ENCODE peak calls at places on chromosomes 1 and 21, in five cellular contexts. Y, R, N, Q and A are unnamed samples. For H3K4me1, the result is how much of the 10 kb centered on the place peaks cover.

GRCh38 chr1:76826072-76826827 is 41.0 kb upstream of the ST6GALNAC5 start:
- ATAC-seq in Y (no peak), R (no peak), N (no peak), Q (no peak), A (no peak)

GRCh38 chr1:1183221-1183747 is 9.6 kb downstream of the TTLL10 start:
- ATAC-seq in Y (no peak), R (no peak), N (no peak), Q (no peak), A (no peak)

GRCh38 chr1:169588112-169588511 is 1.8 kb upstream of the F5 start:
- ATAC-seq in Y (no peak), R (no peak), N (no peak), Q (peak), A (no peak)

GRCh38 chr1:117607471-117607870 is 1.6 kb downstream of the TENT5C start:
- ATAC-seq in Y (no peak), R (no peak), N (no peak), Q (no peak), A (no peak)

GRCh38 chr1:221869759-221870158 is 127.9 kb upstream of the DUSP10 start:
- ATAC-seq in Y (no peak), R (no peak), N (no peak), Q (no peak), A (no peak)

GRCh38 chr1:81549588-81550127 is 251.1 kb upstream of the ADGRL2 start:
- ATAC-seq in Y (no peak), R (peak), N (peak), Q (peak), A (no peak)

GRCh38 chr1:6727535-6727934 is 25.9 kb upstream of the DNAJC11 start:
- ATAC-seq in Y (peak), R (peak), N (peak), Q (peak), A (peak)

GRCh38 chr1:51506537-51506936 is 12.5 kb downstream of the EPS15 start:
- ATAC-seq in Y (peak), R (peak), N (peak), Q (no peak), A (peak)

GRCh38 chr21:22421416-22422190 is 1423.4 kb downstream of the NCAM2 start:
- ATAC-seq in Y (no peak), R (no peak), N (no peak), Q (no peak), A (no peak)

GRCh38 chr1:26289158-26290059 is 9.5 kb downstream of the SH3BGRL3 start:
- ATAC-seq in Y (no peak), R (peak), N (peak), Q (no peak), A (no peak)

GRCh38 chr1:178774263-178774662 is 49.2 kb downstream of the RALGPS2 start:
- ATAC-seq in Y (no peak), R (no peak), N (no peak), Q (no peak), A (no peak)

GRCh38 chr1:26529405-26529654 is 231 bp upstream of the RPS6KA1 start:
- ATAC-seq in Y (peak), R (no peak), N (no peak), Q (no peak), A (peak)

GRCh38 chr1:39926343-39926769 is 24.6 kb upstream of the MYCL start:
- ATAC-seq in Y (peak), R (peak), N (peak), Q (peak), A (no peak)

GRCh38 chr1:192147626-192148025 is 10.6 kb upstream of the RGS18 start:
- ATAC-seq in Y (no peak), R (no peak), N (no peak), Q (no peak), A (no peak)

GRCh38 chr1:192709544-192709943 is 73.6 kb downstream of the RGS13 start:
- ATAC-seq in Y (no peak), R (no peak), N (no peak), Q (peak), A (no peak)

GRCh38 chr1:89615676-89616598 is 17.0 kb upstream of the LRRC8C start:
- ATAC-seq in Y (no peak), R (peak), N (peak), Q (peak), A (no peak)

GRCh38 chr21:41766051-41766882 is 585 bp downstream of the RIPK4 start:
- ATAC-seq in Y (peak), R (no peak), N (no peak), Q (peak), A (no peak)

GRCh38 chr1:14392887-14393365 is 205.6 kb upstream of the KAZN start:
- ATAC-seq in Y (no peak), R (no peak), N (no peak), Q (no peak), A (no peak)

GRCh38 chr1:21027805-21028204 is 148.9 kb downstream of the EIF4G3 start:
- ATAC-seq in Y (no peak), R (no peak), N (peak), Q (no peak), A (no peak)

GRCh38 chr1:62040450-62040849 is 154.2 kb upstream of the L1TD1 start:
- ATAC-seq in Y (no peak), R (no peak), N (no peak), Q (peak), A (no peak)

GRCh38 chr1:38046884-38047602 is 450 bp upstream of the POU3F1 start:
- ATAC-seq in Y (peak), R (peak), N (peak), Q (peak), A (peak)

GRCh38 chr1:154220071-154220969 is at the start of gene UBAP2L:
- ATAC-seq in Y (peak), R (peak), N (peak), Q (peak), A (peak)

GRCh38 chr1:100606438-100606837 is 68.5 kb downstream of the GPR88 start:
- ATAC-seq in Y (peak), R (peak), N (peak), Q (peak), A (no peak)

GRCh38 chr1:47587891-47588582 is 150.2 kb downstream of the FOXD2 start:
- ATAC-seq in Y (no peak), R (peak), N (no peak), Q (no peak), A (no peak)

GRCh38 chr1:181798191-181798926 is 263.2 kb downstream of the ZNF648 start:
- ATAC-seq in Y (no peak), R (no peak), N (no peak), Q (no peak), A (no peak)

GRCh38 chr1:49364676-49365075 is 588.0 kb upstream of the BEND5 start:
- ATAC-seq in Y (no peak), R (no peak), N (no peak), Q (no peak), A (no peak)

GRCh38 chr1:100279358-100279923 is 13.4 kb downstream of the RTCA start:
- ATAC-seq in Y (no peak), R (peak), N (no peak), Q (no peak), A (no peak)

GRCh38 chr1:226373376-226373775 is 34.5 kb downstream of the PARP1 start:
- ATAC-seq in Y (no peak), R (no peak), N (no peak), Q (no peak), A (no peak)

GRCh38 chr1:234926574-234927311 is 201.9 kb downstream of the TOMM20 start:
- ATAC-seq in Y (no peak), R (peak), N (peak), Q (no peak), A (no peak)

GRCh38 chr1:162674018-162674608 is 41.8 kb downstream of the DDR2 start:
- ATAC-seq in Y (no peak), R (no peak), N (no peak), Q (no peak), A (no peak)

GRCh38 chr1:112904831-112905227 is 51.2 kb downstream of the SLC16A1 start:
- ATAC-seq in Y (no peak), R (peak), N (no peak), Q (no peak), A (no peak)

GRCh38 chr1:106717561-106717960 is 338.9 kb upstream of the PRMT6 start:
- ATAC-seq in Y (no peak), R (no peak), N (no peak), Q (no peak), A (no peak)

GRCh38 chr1:65476327-65476726 is 55.9 kb downstream of the LEPR start:
- ATAC-seq in Y (no peak), R (peak), N (no peak), Q (peak), A (no peak)

GRCh38 chr1:214419650-214420049 is 131.8 kb downstream of the PTPN14 start:
- ATAC-seq in Y (no peak), R (no peak), N (no peak), Q (no peak), A (no peak)

GRCh38 chr1:247334378-247335133 is 2.9 kb upstream of the ZNF496 start:
- ATAC-seq in Y (no peak), R (no peak), N (no peak), Q (no peak), A (no peak)
- H3K4me3 ChIP-seq in Y (no peak), R (no peak), N (no peak), Q (no peak), A (no peak)

DNA sequence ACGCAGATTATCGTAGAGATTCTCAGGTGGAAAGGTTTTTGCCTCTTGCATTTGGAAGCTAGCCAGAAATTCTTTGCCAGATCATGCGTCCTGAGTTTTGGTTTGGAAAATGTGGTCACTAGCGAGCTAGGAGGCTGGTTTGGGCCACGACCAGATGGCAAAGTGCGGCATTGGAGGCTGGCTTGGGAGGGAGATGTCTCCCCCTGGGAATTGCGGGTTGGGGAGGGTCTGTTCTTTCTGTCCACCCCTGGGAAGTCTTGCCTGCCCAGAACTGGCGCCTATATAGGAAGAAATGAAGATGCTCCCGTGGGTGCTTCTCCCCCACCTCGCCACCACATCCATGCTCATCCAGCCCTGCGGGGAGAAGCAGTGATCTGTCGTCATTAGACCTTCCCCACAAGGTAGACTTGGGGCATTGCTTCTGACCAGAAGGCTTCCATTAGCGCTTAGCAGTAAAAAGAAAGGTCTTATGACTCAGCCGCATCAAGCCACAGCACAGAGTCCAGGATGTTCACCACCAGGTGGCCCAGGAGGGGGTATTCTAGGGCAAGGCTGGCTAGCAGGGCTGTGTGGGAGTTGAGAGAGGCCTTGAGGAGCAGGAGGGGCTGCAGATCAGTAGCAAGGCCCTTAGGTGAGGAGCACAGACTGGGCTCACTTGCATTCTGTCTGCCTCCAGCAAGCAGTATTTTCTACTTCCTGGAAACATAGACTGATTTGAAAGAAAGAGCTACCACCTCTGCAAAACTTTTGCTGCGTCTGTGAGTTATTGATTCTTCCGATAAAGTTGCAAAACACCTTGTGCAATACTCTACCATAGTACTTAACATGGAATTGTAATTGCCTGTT is 1.5 kb upstream of the PTP4A2 start:
- ATAC-seq in Y (peak), R (no peak), N (peak), Q (peak), A (no peak)
- TF ChIP-seq POLR2A in Y (peak), R (no peak), N (peak), Q (peak), A (no peak)

GRCh38 chr1:231826566-231826965 is 200.0 kb downstream of the DISC1 start:
- ATAC-seq in Y (no peak), R (no peak), N (no peak), Q (no peak), A (no peak)
- H3K4me1 ChIP-seq in Y (under half), R (under half), N (under half), Q (under half), A (under half)

DNA sequence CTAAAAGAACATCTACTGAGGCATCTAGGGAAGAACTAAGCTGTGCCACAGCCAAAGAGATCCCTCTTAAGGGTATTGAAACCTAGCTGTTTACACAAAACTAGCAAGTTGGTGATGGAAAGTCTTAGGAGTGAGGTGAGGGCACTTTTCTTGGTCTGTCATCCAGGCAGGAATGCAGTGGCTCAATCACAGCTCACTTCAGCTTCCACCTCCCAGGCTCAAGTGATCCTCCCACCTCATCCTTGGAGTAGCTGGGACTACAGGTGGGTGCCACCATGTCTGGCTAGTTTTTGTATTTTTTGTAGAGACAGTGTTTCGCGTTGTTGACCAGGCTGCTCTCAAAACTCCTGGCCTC is 2.4 kb downstream of the PLEKHO1 start:
- ATAC-seq in Y (no peak), R (no peak), N (peak), Q (no peak), A (peak)
- H3K4me3 ChIP-seq in Y (no peak), R (peak), N (peak), Q (no peak), A (peak)

GRCh38 chr1:179955731-179956130 is 1.1 kb downstream of the CEP350 start:
- ATAC-seq in Y (no peak), R (no peak), N (no peak), Q (no peak), A (no peak)

GRCh38 chr1:179952181-179952580 is 2.4 kb upstream of the CEP350 start:
- ATAC-seq in Y (no peak), R (no peak), N (no peak), Q (no peak), A (no peak)

GRCh38 chr1:179953974-179954493 is 576 bp upstream of the CEP350 start:
- ATAC-seq in Y (no peak), R (no peak), N (peak), Q (peak), A (peak)

GRCh38 chr1:179955318-179955638 is 668 bp downstream of the CEP350 start:
- ATAC-seq in Y (peak), R (no peak), N (peak), Q (peak), A (no peak)

GRCh38 chr1:179954494-179955317 is at the start of gene CEP350:
- ATAC-seq in Y (peak), R (peak), N (peak), Q (peak), A (peak)
- TF ChIP-seq POLR2A in Y (peak), R (peak), N (peak), Q (peak), A (peak)

GRCh38 chr1:233079586-233079985 is 129.2 kb downstream of the NTPCR start:
- ATAC-seq in Y (no peak), R (no peak), N (no peak), Q (no peak), A (no peak)

GRCh38 chr1:233085566-233085965 is 135.2 kb downstream of the NTPCR start:
- ATAC-seq in Y (no peak), R (no peak), N (no peak), Q (no peak), A (no peak)

GRCh38 chr1:233082778-233083550 is 132.6 kb downstream of the NTPCR start:
- ATAC-seq in Y (no peak), R (no peak), N (peak), Q (no peak), A (no peak)

GRCh38 chr1:233080286-233080685 is 129.9 kb downstream of the NTPCR start:
- ATAC-seq in Y (no peak), R (no peak), N (no peak), Q (no peak), A (no peak)

GRCh38 chr1:233081686-233082085 is 131.3 kb downstream of the NTPCR start:
- ATAC-seq in Y (no peak), R (no peak), N (peak), Q (no peak), A (no peak)
- H3K4me1 ChIP-seq in Y (under half), R (under half), N (under half), Q (under half), A (under half)

GRCh38 chr1:35032384-35032739 is 617 bp upstream of the ZMYM6 start:
- ATAC-seq in Y (no peak), R (no peak), N (no peak), Q (no peak), A (no peak)
- H3K4me3 ChIP-seq in Y (no peak), R (peak), N (peak), Q (peak), A (no peak)

GRCh38 chr1:159783724-159784123 is 3.0 kb downstream of the DUSP23 start:
- ATAC-seq in Y (no peak), R (no peak), N (no peak), Q (no peak), A (no peak)
- TF ChIP-seq POLR2A in Y (no peak), R (no peak), N (no peak), Q (no peak), A (no peak)

GRCh38 chr1:185567006-185567405 is 167.2 kb upstream of the HMCN1 start:
- ATAC-seq in Y (no peak), R (no peak), N (peak), Q (no peak), A (no peak)
- H3K4me1 ChIP-seq in Y (under half), R (under half), N (under half), Q (under half), A (under half)